ENCODE peak calls at places on chromosome 17, in eight cellular contexts. X is sigmoid colon, P is heart right ventricle, M is neural crest cell, F is HL-60, T is mucosa of descending colon, R is GM12865, E is foreskin fibroblast. A is an unnamed sample.

GRCh38 chr17:6547336-6547735 is 9.0 kb downstream of the PITPNM3 start:
- DNase-seq in X (no peak), M (no peak), T (no peak), F (no peak), P (no peak), E (no peak), R (no peak), A (no peak)

GRCh38 chr17:83195330-83196087 is 116.1 kb downstream of the METRNL start:
- DNase-seq in X (peak; percentile 69), T (no peak), F (no peak), E (peak; percentile 51), M (no peak), P (peak; percentile 65), R (no peak), A (no peak)

GRCh38 chr17:72587773-72588511 is 467.1 kb downstream of the SOX9 start:
- DNase-seq in M (no peak), X (no peak), E (no peak), F (peak; percentile 25), R (peak; percentile 56), P (no peak), T (peak; percentile 52), A (peak; percentile 80)

GRCh38 chr17:16463341-16464000 is 28.5 kb downstream of the LRRC75A start:
- DNase-seq in P (peak; percentile 52), F (no peak), X (no peak), M (no peak), R (no peak), E (peak; percentile 82), T (peak; percentile 96), A (no peak)

GRCh38 chr17:4040784-4041183 is 76.5 kb upstream of the ATP2A3 start:
- DNase-seq in F (no peak), E (no peak), P (no peak), T (no peak), R (no peak), M (no peak), X (no peak), A (no peak)

GRCh38 chr17:64355536-64356303 is 34.9 kb downstream of the PECAM1 start:
- DNase-seq in P (no peak), F (no peak), R (no peak), T (no peak), E (peak; percentile 50), M (no peak), X (no peak), A (no peak)

GRCh38 chr17:35540589-35541404 is 3.3 kb upstream of the SLFN12L start:
- DNase-seq in X (peak; percentile 69), M (no peak), P (no peak), R (peak; percentile 75), E (no peak), F (peak; percentile 88), T (peak; percentile 40), A (peak; percentile 11)

GRCh38 chr17:29796652-29797051 is 133.4 kb downstream of the SSH2 start:
- DNase-seq in X (no peak), P (no peak), F (no peak), E (no peak), T (no peak), M (no peak), R (no peak), A (no peak)

GRCh38 chr17:56679148-56679766 is 85.8 kb downstream of the NOG start:
- DNase-seq in R (no peak), T (no peak), P (no peak), M (peak; percentile 11), F (peak; percentile 11), X (no peak), E (peak; percentile 23), A (peak; percentile 51)

GRCh38 chr17:13957636-13958035 is 111.7 kb upstream of the COX10 start:
- DNase-seq in X (no peak), E (peak; percentile 34), F (no peak), M (no peak), T (no peak), P (no peak), R (no peak), A (no peak)

GRCh38 chr17:35875439-35876139 is 4.6 kb downstream of the CCL5 start:
- DNase-seq in M (no peak), P (no peak), X (no peak), E (no peak), R (peak; percentile 84), T (no peak), F (no peak), A (no peak)

DNA sequence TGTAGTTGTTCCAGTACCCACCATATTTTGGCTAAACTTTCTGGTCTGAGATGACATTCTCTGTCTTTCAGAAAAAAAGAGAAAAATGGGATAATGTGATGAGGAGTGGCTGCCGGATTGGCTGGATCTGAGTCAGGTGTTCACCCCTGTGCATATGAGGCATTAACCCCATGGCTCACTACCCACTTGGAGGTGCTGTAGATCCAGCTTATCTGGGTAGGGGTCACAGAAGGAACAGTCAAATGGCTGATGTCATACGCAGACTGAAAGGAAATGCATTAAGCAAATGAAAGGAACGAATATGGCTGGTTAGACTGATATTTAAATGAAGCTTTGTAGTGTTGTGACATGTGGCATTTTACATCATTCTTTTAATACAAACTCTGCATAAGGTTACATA is 17.3 kb downstream of the MAP2K6 start:
- DNase-seq in F (no peak), X (no peak), M (no peak), E (no peak), P (no peak), R (no peak), T (no peak), A (no peak)
- TF ChIP-seq CTCF in F (no peak), X (no peak), M (no peak), E (no peak), P (no peak), R (no peak), T (no peak), A (no peak)

DNA sequence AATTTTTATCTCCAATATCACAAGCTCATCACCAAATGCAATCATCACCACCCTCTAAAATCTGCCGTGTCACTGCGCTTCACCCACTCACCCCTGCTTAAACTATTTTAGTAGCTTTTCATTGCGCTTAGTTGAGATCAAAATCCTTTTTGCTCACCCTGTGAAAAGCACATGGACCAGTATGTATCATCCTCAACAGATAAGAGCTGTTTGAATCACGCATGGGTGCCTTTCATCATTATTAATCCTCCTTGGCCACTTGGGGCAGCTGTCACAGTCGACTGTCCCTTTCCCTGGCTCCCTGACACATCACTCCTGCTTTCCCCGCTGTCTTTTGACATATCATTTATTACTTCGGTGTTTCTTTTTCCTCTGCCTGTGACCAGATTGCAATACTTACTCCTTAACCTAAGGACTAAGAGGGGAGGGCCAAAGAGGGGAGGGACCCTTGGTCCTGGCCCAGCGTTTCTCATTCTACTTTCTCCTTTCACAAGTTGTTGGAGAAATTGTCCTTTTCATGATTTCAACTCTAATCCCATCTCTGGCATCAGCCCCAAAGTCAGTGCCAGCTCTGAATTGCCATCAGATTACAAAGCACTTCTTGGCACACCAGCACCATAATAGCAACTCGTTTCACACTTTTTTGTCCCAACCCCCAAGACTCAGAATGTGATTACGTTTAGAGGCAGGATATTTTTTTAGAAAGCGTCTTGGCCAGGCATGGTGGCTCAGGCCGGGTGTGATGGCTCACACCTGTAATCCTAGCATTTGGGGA is 8.6 kb upstream of the KDM6B start:
- DNase-seq in T (no peak), X (peak; percentile 32), R (no peak), P (no peak), E (no peak), F (no peak), M (no peak), A (no peak)
- TF ChIP-seq CTCF in T (no peak), X (no peak), R (no peak), P (peak; percentile 24), E (no peak), F (no peak), M (peak; percentile 22), A (peak; percentile 3)

GRCh38 chr17:81697261-81698044 is 5.7 kb upstream of the MRPL12 start:
- DNase-seq in X (no peak), M (no peak), F (no peak), R (no peak), E (no peak), T (no peak), P (no peak), A (no peak)

GRCh38 chr17:81700353-81701287 is 2.5 kb upstream of the MRPL12 start:
- DNase-seq in E (no peak), P (no peak), R (no peak), T (no peak), F (no peak), X (no peak), M (no peak), A (no peak)

GRCh38 chr17:81703747-81704654 is 834 bp downstream of the MRPL12 start:
- DNase-seq in P (no peak), T (peak; percentile 33), F (no peak), E (no peak), X (no peak), R (no peak), M (no peak), A (no peak)

GRCh38 chr17:81702934-81703746 is at the start of gene MRPL12:
- DNase-seq in R (peak; percentile 96), P (peak; percentile 93), F (peak; percentile 93), T (peak; percentile 96), M (peak; percentile 93), E (peak; percentile 91), X (peak; percentile 96), A (peak; percentile 80)

GRCh38 chr17:81701288-81702071 is 1.7 kb upstream of the MRPL12 start:
- DNase-seq in M (no peak), R (no peak), T (peak; percentile 11), E (no peak), X (no peak), P (no peak), F (peak; percentile 63), A (no peak)
- TF ChIP-seq CTCF in M (no peak), R (peak; percentile 9), T (no peak), E (no peak), X (no peak), P (no peak), F (peak; percentile 4), A (peak; percentile 35)

GRCh38 chr17:79500738-79501533 is 109.9 kb downstream of the RBFOX3 start:
- DNase-seq in F (no peak), E (no peak), P (no peak), X (no peak), T (no peak), M (no peak), R (no peak), A (no peak)

GRCh38 chr17:79497949-79498348 is 112.9 kb downstream of the RBFOX3 start:
- DNase-seq in R (no peak), X (no peak), P (no peak), T (no peak), E (no peak), F (no peak), M (no peak), A (no peak)

GRCh38 chr17:79495665-79496064 is 115.2 kb downstream of the RBFOX3 start:
- DNase-seq in M (no peak), R (no peak), X (no peak), E (no peak), T (no peak), F (no peak), P (no peak), A (no peak)

GRCh38 chr17:79498854-79499253 is 112.0 kb downstream of the RBFOX3 start:
- DNase-seq in M (no peak), T (no peak), F (no peak), P (no peak), E (no peak), R (no peak), X (no peak), A (no peak)

DNA sequence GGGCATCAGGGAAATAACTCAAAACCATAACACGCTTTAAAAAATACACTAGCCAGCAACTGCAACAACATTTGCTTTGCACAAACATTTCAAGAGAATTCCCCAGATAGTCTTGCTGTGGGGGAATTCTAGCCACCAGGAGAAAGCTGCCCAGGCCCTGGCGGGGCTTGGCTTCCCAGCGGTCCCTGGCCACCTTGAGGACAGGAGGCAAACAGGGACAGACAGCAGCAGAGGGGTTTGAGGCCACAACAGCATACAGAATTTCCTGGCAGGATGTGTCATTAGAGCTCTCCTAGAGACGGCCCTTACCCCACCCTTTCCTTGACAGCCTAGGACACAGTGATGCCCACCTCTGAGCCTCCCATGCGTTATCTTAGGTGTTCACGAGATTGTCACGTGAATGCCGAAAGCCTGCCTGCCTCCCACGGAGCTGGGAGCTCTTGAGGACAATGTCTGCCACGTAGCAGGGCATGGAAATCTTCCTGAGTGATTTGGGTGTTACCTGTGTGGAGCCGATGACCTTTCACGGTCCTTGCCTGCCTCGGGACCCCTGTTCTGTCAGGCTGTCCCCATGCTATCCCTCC is 114.3 kb downstream of the RBFOX3 start:
- DNase-seq in E (no peak), M (no peak), T (no peak), P (no peak), R (no peak), F (no peak), X (no peak), A (no peak)
- TF ChIP-seq CTCF in E (no peak), M (no peak), T (no peak), P (no peak), R (no peak), F (no peak), X (no peak), A (no peak)